ENCODE peak calls at places on chromosomes 7 and 10, in five cellular contexts. O, L, S, Q and X are unnamed samples.

GRCh38 chr7:97006146-97006950 is 995 bp downstream of the DLX6 start:
- DNase-seq in O (peak; percentile 56), L (peak; percentile 32), S (peak; percentile 1), Q (no peak), X (peak; percentile 32)

GRCh38 chr10:15585303-15585715 is 134.4 kb downstream of the ITGA8 start:
- DNase-seq in O (peak; percentile 59), L (peak; percentile 39), S (peak; percentile 19), Q (no peak), X (peak; percentile 38)

GRCh38 chr10:107341281-107341680 is 176.8 kb upstream of the SORCS1 start:
- DNase-seq in O (no peak), L (no peak), S (no peak), Q (no peak), X (no peak)

GRCh38 chr7:45917658-45918057 is 3.4 kb downstream of the IGFBP3 start:
- DNase-seq in O (peak; percentile 69), L (peak; percentile 70), S (peak; percentile 64), Q (peak; percentile 87), X (peak; percentile 69)

GRCh38 chr10:72337039-72337629 is 17.6 kb downstream of the DNAJB12 start:
- DNase-seq in O (peak; percentile 63), L (peak; percentile 79), S (peak; percentile 53), Q (peak; percentile 94), X (peak; percentile 91)

GRCh38 chr10:78518224-78518623 is 484.6 kb downstream of the RPS24 start:
- DNase-seq in O (no peak), L (no peak), S (no peak), Q (no peak), X (no peak)

GRCh38 chr7:123797673-123798526 is 47.1 kb upstream of the HYAL4 start:
- DNase-seq in O (peak; percentile 54), L (peak; percentile 26), S (peak; percentile 78), Q (no peak), X (peak; percentile 37)

GRCh38 chr10:110002801-110003523 is 4.8 kb upstream of the ADD3 start:
- DNase-seq in O (no peak), L (no peak), S (no peak), Q (no peak), X (no peak)

GRCh38 chr7:152000191-152000590 is 25.3 kb upstream of the GALNT11 start:
- DNase-seq in O (no peak), L (no peak), S (no peak), Q (no peak), X (no peak)

GRCh38 chr10:132107947-132108877 is 42.5 kb downstream of the JAKMIP3 start:
- DNase-seq in O (no peak), L (no peak), S (no peak), Q (peak; percentile 51), X (no peak)

GRCh38 chr10:132550366-132551092 is 12.9 kb downstream of the INPP5A start:
- DNase-seq in O (no peak), L (no peak), S (no peak), Q (peak; percentile 39), X (no peak)

GRCh38 chr7:150737265-150738055 is at the start of gene GIMAP5:
- DNase-seq in O (no peak), L (no peak), S (no peak), Q (no peak), X (no peak)
- TF ChIP-seq POLR2A in O (no peak), L (no peak), S (no peak), Q (no peak), X (peak; percentile 14)

GRCh38 chr10:97400665-97401454 is at the start of gene RRP12:
- DNase-seq in O (peak; percentile 98), L (peak; percentile 90), S (peak; percentile 98), Q (peak; percentile 95), X (peak; percentile 98)
- TF ChIP-seq POLR2A in O (peak; percentile 72), L (no peak), S (peak; percentile 98), Q (no peak), X (peak; percentile 77)

GRCh38 chr7:76302299-76303056 is at the start of gene HSPB1:
- DNase-seq in O (peak; percentile 92), L (peak; percentile 95), S (peak; percentile 84), Q (peak; percentile 99), X (peak; percentile 98)
- TF ChIP-seq POLR2A in O (peak; percentile 97), L (peak; percentile 97), S (peak; percentile 98), Q (peak; percentile 98), X (peak; percentile 98)

DNA sequence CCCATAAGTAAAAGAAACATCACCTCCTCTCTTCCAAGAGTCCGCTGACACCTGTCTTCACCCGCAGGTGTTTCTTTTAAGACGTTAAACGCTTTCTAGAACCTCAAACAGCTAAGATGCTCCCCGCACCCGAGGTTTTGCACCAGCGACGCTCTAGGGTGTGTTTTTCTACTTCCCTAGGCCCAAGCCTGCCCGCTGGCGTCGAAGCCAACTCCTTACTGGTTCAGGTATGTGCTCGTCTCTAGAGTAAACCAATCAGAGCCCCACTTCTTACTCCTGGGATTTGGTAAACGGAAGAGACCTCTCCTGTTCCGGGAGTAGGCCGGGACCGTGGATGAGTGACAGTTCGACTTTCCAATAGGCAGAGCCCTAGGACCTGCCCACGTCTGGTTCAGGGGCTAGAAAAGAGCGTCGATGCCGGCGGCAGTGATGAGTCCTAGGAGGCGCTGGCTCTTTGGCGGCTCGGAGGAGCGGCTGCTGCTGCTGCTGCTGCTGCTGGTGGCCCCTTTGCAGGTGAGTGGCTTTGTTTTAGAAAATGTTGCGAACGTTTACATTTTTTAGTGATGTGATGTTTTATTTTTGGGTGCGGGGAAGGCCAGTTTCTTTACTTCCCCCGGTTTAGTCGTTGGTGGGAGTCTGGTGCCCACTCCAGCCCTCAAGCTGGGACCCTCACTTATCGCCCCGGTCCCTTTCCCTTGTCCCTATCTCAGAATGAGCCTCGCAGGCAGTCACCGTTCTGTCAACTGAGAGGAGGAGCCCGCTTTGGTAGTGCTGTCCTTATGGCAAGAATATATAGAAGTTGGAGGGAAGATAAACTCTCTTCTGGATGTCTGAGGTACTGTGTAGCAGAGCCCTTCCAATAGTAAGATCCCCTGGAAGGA is at the start of gene BPGM:
- DNase-seq in O (peak; percentile 100), L (peak; percentile 99), S (peak; percentile 100), Q (peak; percentile 99), X (peak; percentile 99)
- TF ChIP-seq POLR2A in O (peak; percentile 94), L (peak; percentile 99), S (peak; percentile 100), Q (peak; percentile 92), X (peak; percentile 92)

DNA sequence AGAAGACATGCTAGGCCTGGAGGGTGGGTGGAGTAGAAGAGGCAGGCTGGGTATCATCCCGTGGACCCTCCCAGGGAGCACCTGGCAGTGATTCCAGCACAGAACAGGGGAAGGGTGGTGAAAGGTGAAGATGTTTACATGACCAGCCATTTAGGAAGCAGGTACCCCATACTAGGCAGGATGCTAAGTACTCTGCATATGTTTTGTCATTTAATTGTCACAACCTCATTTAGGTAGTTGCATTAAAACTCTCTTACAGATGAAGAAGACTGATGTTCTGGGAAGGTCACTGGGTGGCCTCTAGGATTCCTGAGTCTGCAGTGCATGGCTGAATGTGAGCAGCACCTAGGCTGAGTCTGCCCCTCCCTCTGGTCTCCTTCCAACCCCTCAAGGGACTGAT is 15.2 kb downstream of the ITPRIP start:
- DNase-seq in O (no peak), L (no peak), S (no peak), Q (peak; percentile 40), X (no peak)
- TF ChIP-seq POLR2A in O (no peak), L (no peak), S (no peak), Q (no peak), X (no peak)

DNA sequence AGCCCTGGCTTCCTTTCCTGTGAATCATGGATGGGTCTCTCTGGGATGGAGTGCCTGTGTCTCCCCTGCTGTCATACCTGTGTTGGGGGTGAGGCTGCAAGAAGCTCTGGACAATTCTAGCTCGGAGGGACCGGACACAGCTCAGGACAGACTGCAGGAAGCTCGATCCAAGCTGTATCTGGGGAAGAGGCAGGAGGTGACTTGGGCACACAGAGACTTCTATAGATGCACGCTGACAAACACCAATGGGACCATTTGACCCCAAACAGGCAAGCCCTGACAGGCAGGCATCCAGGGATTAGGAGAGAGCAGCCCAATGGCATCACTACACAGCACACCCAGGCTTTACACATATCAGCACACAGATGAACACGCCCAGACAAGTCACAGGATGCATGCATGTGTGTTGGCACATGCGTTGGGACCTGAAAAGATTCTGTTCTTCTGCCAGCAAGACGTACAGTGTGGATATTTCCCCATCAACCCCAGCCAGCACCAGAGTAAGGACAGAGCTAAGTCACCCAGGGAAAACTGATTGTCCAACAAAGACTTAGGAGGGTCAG is 4.5 kb downstream of the LLCFC1 start:
- DNase-seq in O (no peak), L (peak; percentile 46), S (no peak), Q (no peak), X (no peak)
- TF ChIP-seq POLR2A in O (no peak), L (no peak), S (no peak), Q (no peak), X (no peak)

GRCh38 chr10:3363316-3364070 is 190.9 kb upstream of the PITRM1 start:
- DNase-seq in O (no peak), L (no peak), S (peak; percentile 49), Q (no peak), X (no peak)

GRCh38 chr10:3366735-3367405 is 194.3 kb upstream of the PITRM1 start:
- DNase-seq in O (no peak), L (no peak), S (no peak), Q (no peak), X (no peak)

GRCh38 chr10:3364768-3365480 is 192.3 kb upstream of the PITRM1 start:
- DNase-seq in O (no peak), L (no peak), S (no peak), Q (no peak), X (no peak)

GRCh38 chr10:3366043-3366442 is 193.5 kb upstream of the PITRM1 start:
- DNase-seq in O (no peak), L (no peak), S (no peak), Q (no peak), X (no peak)

DNA sequence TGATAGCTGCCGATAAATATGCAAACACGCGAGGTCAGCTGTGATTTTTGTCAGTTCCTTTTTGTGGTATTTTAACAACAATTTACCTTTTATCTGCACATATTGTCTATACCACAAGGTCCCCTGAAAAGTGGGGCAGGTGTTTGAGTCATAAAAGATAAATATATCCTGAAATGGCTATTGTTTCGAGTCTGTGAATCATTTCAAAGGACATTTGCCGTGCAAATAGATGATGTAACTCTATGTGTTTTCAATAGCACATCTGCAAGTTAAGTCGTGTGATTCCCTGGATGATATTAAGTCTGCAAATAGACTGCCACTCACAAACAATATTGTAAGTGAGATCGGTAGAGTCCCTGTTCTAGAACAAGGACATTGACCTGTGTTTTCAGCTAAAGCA is 193.0 kb upstream of the PITRM1 start:
- DNase-seq in O (peak; percentile 47), L (no peak), S (no peak), Q (no peak), X (no peak)
- TF ChIP-seq POLR2A in O (no peak), L (no peak), S (no peak), Q (no peak), X (no peak)

GRCh38 chr7:135509589-135509838 is 388 bp downstream of the CNOT4 start:
- DNase-seq in O (no peak), L (no peak), S (peak; percentile 49), Q (no peak), X (no peak)
- TF ChIP-seq POLR2A in O (no peak), L (no peak), S (no peak), Q (no peak), X (no peak)